ENCODE peak calls at places on chromosomes 4 and X, in five cellular contexts. J is activated T-cell treated with anti-CD3 and anti-CD28 coated beads for 24 hours; M is NCI-H1092 treated with DMSO at 0.1 percent for 48 hours; N is stimulated activated CD4-positive, alpha-beta T cell treated with anti-CD3 and anti-CD28 coated beads, Interleukin-2, amount 100 ng/mL, for 48 hours; P is GM20000. L is an unnamed sample.
A peak's percentile ranks its signal among the peaks of the same experiment; 100 is the strongest.

GRCh38 chr4:152206646-152207435 is 329.1 kb downstream of the FBXW7 start:
- DNase-seq in J (no peak), M (no peak), N (no peak), P (no peak), L (no peak)

GRCh38 chrX:8981742-8982141 is 52.2 kb downstream of the FAM9B start:
- DNase-seq in J (no peak), M (no peak), N (no peak), P (no peak), L (no peak)

GRCh38 chr4:8205241-8205707 is 6.2 kb downstream of the SH3TC1 start:
- DNase-seq in J (no peak), M (no peak), N (no peak), P (no peak), L (no peak)

GRCh38 chr4:146521543-146522097 is at the start of gene SLC10A7:
- DNase-seq in J (peak; percentile 61), M (peak; percentile 65), N (peak; percentile 66), P (peak; percentile 84), L (peak; percentile 55)

GRCh38 chr4:180280076-180280475 is 1963.1 kb upstream of the TENM3 start:
- DNase-seq in J (no peak), M (no peak), N (no peak), P (peak; percentile 16), L (no peak)

GRCh38 chr4:10924274-10924673 is 239.7 kb upstream of the CLNK start:
- DNase-seq in J (no peak), M (no peak), N (no peak), P (no peak), L (no peak)

GRCh38 chr4:7107166-7107905 is 39.5 kb upstream of the GRPEL1 start:
- DNase-seq in J (no peak), M (no peak), N (no peak), P (no peak), L (no peak)

GRCh38 chr4:112747035-112747434 is 110.1 kb downstream of the LARP7 start:
- DNase-seq in J (no peak), M (no peak), N (no peak), P (no peak), L (no peak)

GRCh38 chr4:39638358-39639239 is at the start of gene SMIM14:
- DNase-seq in J (peak; percentile 87), M (peak; percentile 94), N (peak; percentile 87), P (peak; percentile 85), L (peak; percentile 97)

GRCh38 chrX:141341341-141341740 is 99.0 kb upstream of the SPANXC start:
- DNase-seq in J (no peak), M (no peak), N (no peak), P (no peak), L (no peak)

GRCh38 chr4:140861359-140862181 is 105.4 kb upstream of the TBC1D9 start:
- DNase-seq in J (peak; percentile 33), M (peak; percentile 61), N (peak; percentile 51), P (peak; percentile 46), L (peak; percentile 72)

GRCh38 chr4:82499705-82500104 is 62.1 kb downstream of the TMEM150C start:
- DNase-seq in J (no peak), M (peak; percentile 79), N (no peak), P (no peak), L (peak; percentile 87)

GRCh38 chr4:130359537-130359936 is 1263.6 kb downstream of the C4orf33 start:
- DNase-seq in J (no peak), M (no peak), N (no peak), P (no peak), L (no peak)

GRCh38 chr4:71732706-71733105 is 51.2 kb downstream of the GC start:
- DNase-seq in J (no peak), M (no peak), N (no peak), P (peak; percentile 11), L (peak; percentile 14)

GRCh38 chrX:52031371-52031770 is 37.6 kb downstream of the MAGED4B start:
- DNase-seq in J (no peak), M (no peak), N (no peak), P (no peak), L (no peak)

GRCh38 chr4:138643827-138644226 is 371.8 kb upstream of the NOCT start:
- DNase-seq in J (no peak), M (no peak), N (no peak), P (no peak), L (no peak)

GRCh38 chrX:46913710-46914109 is 1.5 kb downstream of the JADE3 start:
- DNase-seq in J (no peak), M (no peak), N (no peak), P (no peak), L (no peak)

GRCh38 chr4:41281038-41281634 is 24.4 kb downstream of the UCHL1 start:
- DNase-seq in J (peak; percentile 23), M (peak; percentile 81), N (peak; percentile 24), P (peak; percentile 77), L (peak; percentile 73)

GRCh38 chrX:11188664-11189063 is 77.5 kb downstream of the HCCS start:
- DNase-seq in J (no peak), M (no peak), N (no peak), P (no peak), L (no peak)

GRCh38 chr4:4492161-4492847 is 49.5 kb downstream of the STX18 start:
- DNase-seq in J (no peak), M (no peak), N (no peak), P (peak; percentile 59), L (no peak)

GRCh38 chr4:148850257-148850995 is 408.2 kb upstream of the NR3C2 start:
- DNase-seq in J (no peak), M (no peak), N (no peak), P (no peak), L (no peak)

GRCh38 chr4:174435981-174436776 is 86.1 kb downstream of the HPGD start:
- DNase-seq in J (no peak), M (no peak), N (no peak), P (no peak), L (no peak)

GRCh38 chrX:43702660-43703059 is 46.6 kb downstream of the MAOA start:
- DNase-seq in J (no peak), M (peak; percentile 1), N (no peak), P (no peak), L (no peak)

GRCh38 chr4:142088906-142089305 is 452.5 kb downstream of the IL15 start:
- DNase-seq in J (no peak), M (no peak), N (no peak), P (no peak), L (no peak)

GRCh38 chr4:17787315-17787714 is 5.9 kb upstream of the FAM184B start:
- DNase-seq in J (no peak), M (no peak), N (no peak), P (no peak), L (no peak)

GRCh38 chrX:110013968-110014367 is 11.1 kb downstream of the TMEM164 start:
- DNase-seq in J (no peak), M (no peak), N (no peak), P (no peak), L (no peak)

GRCh38 chr4:132642196-132642817 is 506.8 kb upstream of the PCDH10 start:
- DNase-seq in J (no peak), M (peak; percentile 55), N (no peak), P (peak; percentile 27), L (peak; percentile 17)

GRCh38 chr4:83362492-83363329 is 28.1 kb upstream of the HPSE start:
- DNase-seq in J (no peak), M (no peak), N (no peak), P (no peak), L (no peak)

GRCh38 chr4:173038192-173038896 is 130.3 kb upstream of the GALNT7 start:
- DNase-seq in J (no peak), M (peak; percentile 49), N (no peak), P (no peak), L (peak; percentile 29)

GRCh38 chrX:108811891-108812290 is 75.5 kb upstream of the IRS4 start:
- DNase-seq in J (no peak), M (no peak), N (no peak), P (no peak), L (no peak)

GRCh38 chr4:185778307-185778706 is 33.7 kb downstream of the SORBS2 start:
- DNase-seq in J (no peak), M (no peak), N (no peak), P (no peak), L (no peak)

GRCh38 chr4:103424853-103425252 is 226.7 kb upstream of the CENPE start:
- DNase-seq in J (no peak), M (no peak), N (no peak), P (no peak), L (peak; percentile 61)

GRCh38 chr4:20890752-20891151 is 190.5 kb downstream of the PACRGL start:
- DNase-seq in J (no peak), M (no peak), N (no peak), P (no peak), L (no peak)